ENCODE peak calls at places on chromosomes 6 and 20, in nine cellular contexts. W is osteocyte, X is foreskin keratinocyte, K is endothelial cell, A is AG04449, H is thyroid gland, F is H9, C is fibroblast of lung, E is heart right ventricle. Y is an unnamed sample.

GRCh38 chr20:9145142-9145541 is 76.3 kb downstream of the PLCB4 start:
- DNase-seq in C (no peak), E (no peak), K (no peak), F (no peak), H (no peak), X (no peak), W (no peak), A (no peak), Y (no peak)

GRCh38 chr6:81734081-81734480 is 18.4 kb downstream of the TENT5A start:
- DNase-seq in K (no peak), F (no peak), W (no peak), H (no peak), A (no peak), C (peak), X (no peak), E (no peak), Y (no peak)

GRCh38 chr6:35955071-35955470 is 34.2 kb upstream of the SRPK1 start:
- DNase-seq in F (no peak), W (no peak), H (no peak), E (no peak), X (no peak), A (no peak), K (no peak), C (no peak), Y (no peak)

GRCh38 chr6:170131351-170131750 is 159.5 kb downstream of the DLL1 start:
- DNase-seq in K (no peak), H (no peak), F (peak), C (no peak), W (peak), A (no peak), E (no peak), X (no peak), Y (no peak)

GRCh38 chr20:34581341-34582189 is 23.0 kb downstream of the MAP1LC3A start:
- DNase-seq in F (no peak), K (no peak), X (no peak), H (no peak), E (no peak), A (no peak), C (peak), W (peak), Y (no peak)

GRCh38 chr6:145551164-145551563 is 184.2 kb downstream of the EPM2A start:
- DNase-seq in W (no peak), C (no peak), H (no peak), E (no peak), X (no peak), F (no peak), A (no peak), K (no peak), Y (no peak)

GRCh38 chr6:121305957-121306607 is 28.2 kb downstream of the TBC1D32 start:
- DNase-seq in W (no peak), E (no peak), C (peak), A (no peak), K (no peak), X (no peak), H (no peak), F (no peak), Y (peak)

GRCh38 chr6:125869427-125869826 is 78.7 kb downstream of the NCOA7 start:
- DNase-seq in W (no peak), K (no peak), E (peak), F (no peak), C (no peak), X (no peak), A (no peak), H (no peak), Y (no peak)

GRCh38 chr6:57432919-57433684 is 115.7 kb downstream of the PRIM2 start:
- DNase-seq in W (no peak), E (no peak), X (no peak), F (no peak), K (no peak), A (no peak), C (peak), H (no peak), Y (no peak)

GRCh38 chr20:54340667-54341081 is 132.8 kb downstream of the PFDN4 start:
- DNase-seq in C (peak), K (no peak), X (no peak), F (no peak), W (no peak), E (no peak), A (peak), H (no peak), Y (no peak)

GRCh38 chr6:123908813-123909212 is 105.1 kb downstream of the NKAIN2 start:
- DNase-seq in K (no peak), F (no peak), W (no peak), C (no peak), A (no peak), H (no peak), X (no peak), E (no peak), Y (no peak)

GRCh38 chr6:143060806-143061596 is at the start of gene AIG1:
- DNase-seq in E (peak), F (peak), C (no peak), H (peak), A (no peak), W (peak), X (peak), K (peak), Y (no peak)

GRCh38 chr20:10060223-10060622 is 25.4 kb downstream of the ANKEF1 start:
- DNase-seq in K (no peak), A (no peak), E (no peak), X (no peak), W (no peak), F (no peak), H (peak), C (peak), Y (peak)

GRCh38 chr6:18126116-18126515 is 3.6 kb upstream of the NHLRC1 start:
- DNase-seq in K (no peak), A (no peak), H (no peak), E (no peak), W (no peak), F (no peak), C (peak), X (no peak), Y (no peak)

GRCh38 chr6:113347420-113347819 is 509.7 kb upstream of the MARCKS start:
- DNase-seq in H (no peak), W (no peak), F (no peak), K (no peak), X (no peak), C (peak), A (no peak), E (no peak), Y (no peak)

GRCh38 chr6:37569999-37570776 is 70.5 kb upstream of the CCDC167 start:
- DNase-seq in F (no peak), C (no peak), X (no peak), E (no peak), W (no peak), H (no peak), A (no peak), K (no peak), Y (no peak)

GRCh38 chr20:50303573-50304500 is 113.2 kb downstream of the CEBPB start:
- DNase-seq in K (no peak), E (peak), A (no peak), H (peak), C (peak), W (no peak), X (no peak), F (peak), Y (no peak)

GRCh38 chr6:165640767-165641166 is 22.3 kb downstream of the PDE10A start:
- DNase-seq in A (no peak), E (no peak), H (no peak), F (no peak), X (no peak), W (no peak), K (no peak), C (no peak), Y (no peak)

GRCh38 chr20:4956200-4956810 is 45.0 kb downstream of the SLC23A2 start:
- DNase-seq in F (no peak), H (no peak), C (peak), X (no peak), K (no peak), W (no peak), A (no peak), E (no peak), Y (no peak)

GRCh38 chr20:17895641-17896246 is 72.8 kb downstream of the SNX5 start:
- DNase-seq in F (no peak), K (no peak), H (no peak), C (no peak), E (peak), W (no peak), A (no peak), X (no peak), Y (no peak)

GRCh38 chr6:139027620-139028182 is 844 bp upstream of the ABRACL start:
- DNase-seq in F (peak), E (no peak), W (no peak), K (no peak), H (peak), C (peak), A (no peak), X (peak), Y (peak)

GRCh38 chr6:169328112-169328801 is 74.6 kb upstream of the THBS2 start:
- DNase-seq in K (no peak), A (no peak), C (peak), W (no peak), F (no peak), X (no peak), E (no peak), H (no peak), Y (no peak)

GRCh38 chr6:21928715-21929298 is 335.3 kb downstream of the SOX4 start:
- DNase-seq in E (no peak), W (no peak), K (no peak), A (no peak), X (no peak), F (no peak), C (no peak), H (no peak), Y (no peak)

GRCh38 chr20:56702931-56703840 is 74.1 kb downstream of the TFAP2C start:
- DNase-seq in F (no peak), K (no peak), W (no peak), H (no peak), C (no peak), X (no peak), E (no peak), A (no peak), Y (no peak)

GRCh38 chr6:15522856-15523529 is 139.8 kb downstream of the DTNBP1 start:
- DNase-seq in E (no peak), C (no peak), F (peak), H (no peak), X (no peak), W (peak), A (no peak), K (no peak), Y (no peak)

GRCh38 chr6:159304641-159305040 is 135.4 kb downstream of the FNDC1 start:
- DNase-seq in E (no peak), X (no peak), W (no peak), C (no peak), K (no peak), A (no peak), H (no peak), F (no peak), Y (no peak)

GRCh38 chr20:31833931-31834521 is 11.4 kb downstream of the FOXS1 start:
- DNase-seq in F (no peak), W (no peak), X (no peak), A (no peak), K (no peak), C (no peak), H (no peak), E (no peak), Y (no peak)

GRCh38 chr20:61640846-61641245 is 388.8 kb downstream of the CDH4 start:
- DNase-seq in X (no peak), A (no peak), H (no peak), W (no peak), C (no peak), E (no peak), F (no peak), K (no peak), Y (no peak)

GRCh38 chr6:157184202-157185015 is 138.9 kb downstream of the TMEM242 start:
- DNase-seq in E (peak), F (peak), A (no peak), X (no peak), K (peak), C (peak), W (no peak), H (peak), Y (peak)
- TF ChIP-seq CTCF in E (peak), F (peak), A (peak), X (peak), K (peak), C (peak), W (peak), H (peak), Y (peak)

DNA sequence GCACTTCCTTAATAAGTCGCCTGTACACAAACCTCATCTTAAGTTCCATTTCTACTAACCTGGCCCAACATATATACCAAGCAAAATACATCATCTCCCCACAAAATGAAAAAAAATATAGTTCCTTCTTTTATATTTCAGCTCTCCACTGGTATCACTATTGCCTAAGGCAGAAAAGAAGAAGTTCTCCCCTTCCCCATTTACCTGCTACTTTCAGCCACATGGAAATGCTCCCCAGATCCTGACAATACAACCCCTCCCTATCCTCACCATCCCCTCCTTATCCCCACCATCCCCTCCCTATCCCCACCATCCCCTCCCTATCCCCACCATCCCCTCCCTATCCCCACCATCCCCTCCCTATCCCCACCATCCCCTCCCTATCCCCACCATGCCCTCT is 175.7 kb downstream of the LINC00237 start:
- DNase-seq in C (no peak), X (no peak), H (no peak), E (no peak), F (no peak), A (no peak), K (no peak), W (no peak), Y (no peak)
- TF ChIP-seq CTCF in C (no peak), X (no peak), H (no peak), E (no peak), F (no peak), A (no peak), K (no peak), W (no peak), Y (no peak)

DNA sequence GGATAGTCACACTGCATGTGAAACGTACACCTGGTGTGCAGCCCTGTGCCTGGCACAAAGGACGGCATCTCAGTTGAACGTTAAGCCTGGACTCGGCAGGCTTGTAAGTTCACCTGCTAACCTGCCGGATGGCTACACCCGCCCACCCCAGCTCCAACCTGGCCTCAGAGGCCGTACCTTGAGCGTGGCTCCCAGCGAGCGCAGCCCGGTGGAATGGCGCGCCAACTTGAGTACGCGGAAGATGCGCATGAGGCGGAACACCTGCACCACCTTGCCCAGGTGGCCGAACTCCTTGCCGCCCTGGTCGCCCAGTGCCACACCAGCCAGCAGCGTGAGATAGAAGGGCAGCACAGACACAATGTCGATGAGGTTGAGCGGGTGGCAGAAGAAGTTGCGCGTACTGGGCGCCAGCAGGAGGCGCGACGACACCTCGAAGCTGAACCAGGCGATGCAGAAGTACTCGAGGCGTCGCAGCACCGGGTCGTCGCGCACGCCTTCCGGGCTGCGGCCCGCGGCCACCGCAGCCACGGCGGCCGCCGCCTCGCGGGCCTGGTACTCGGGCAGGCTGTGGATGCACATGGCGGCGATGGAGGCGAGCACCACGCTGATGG is 3.3 kb downstream of the KCNS1 start:
- DNase-seq in E (no peak), A (no peak), X (no peak), F (peak), C (peak), W (no peak), H (peak), K (peak), Y (no peak)
- TF ChIP-seq CTCF in E (no peak), A (peak), X (peak), F (no peak), C (peak), W (no peak), H (no peak), K (peak), Y (no peak)

GRCh38 chr6:28587746-28588075 is 62.0 kb downstream of the GPX5 start:
- DNase-seq in E (no peak), X (peak), F (no peak), A (no peak), C (no peak), W (no peak), H (no peak), K (no peak), Y (peak)

GRCh38 chr6:28586273-28586672 is 60.6 kb downstream of the GPX5 start:
- DNase-seq in C (no peak), K (no peak), E (no peak), X (peak), H (no peak), A (no peak), W (no peak), F (no peak), Y (no peak)

GRCh38 chr6:28583463-28583862 is 57.8 kb downstream of the GPX5 start:
- DNase-seq in X (no peak), K (no peak), H (no peak), F (no peak), E (no peak), W (no peak), C (no peak), A (no peak), Y (no peak)

GRCh38 chr6:28587011-28587745 is 61.5 kb downstream of the GPX5 start:
- DNase-seq in F (peak), W (no peak), A (no peak), K (peak), E (peak), H (peak), C (peak), X (peak), Y (peak)

DNA sequence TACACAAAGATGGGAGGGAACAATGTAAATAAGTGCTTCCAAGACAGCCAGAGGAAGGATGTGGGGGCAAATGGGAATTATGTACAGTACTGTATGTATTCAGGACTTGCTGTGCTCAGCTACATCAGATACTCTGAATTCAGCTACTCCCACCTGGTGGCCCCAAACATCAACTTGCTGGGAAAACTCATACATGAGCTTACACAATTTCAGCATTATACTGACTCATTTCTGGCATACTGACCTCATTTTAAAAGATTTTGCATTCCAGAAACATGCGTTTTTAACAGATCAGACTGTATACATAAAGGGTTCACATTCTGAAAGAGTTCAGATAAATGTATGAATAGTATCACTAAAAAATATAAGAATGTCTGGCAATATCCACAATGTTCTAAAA is 59.7 kb downstream of the GPX5 start:
- DNase-seq in E (no peak), K (no peak), H (no peak), A (no peak), C (peak), F (no peak), W (no peak), X (peak), Y (no peak)
- TF ChIP-seq CTCF in E (no peak), K (no peak), H (no peak), A (no peak), C (no peak), F (peak), W (no peak), X (peak), Y (no peak)

DNA sequence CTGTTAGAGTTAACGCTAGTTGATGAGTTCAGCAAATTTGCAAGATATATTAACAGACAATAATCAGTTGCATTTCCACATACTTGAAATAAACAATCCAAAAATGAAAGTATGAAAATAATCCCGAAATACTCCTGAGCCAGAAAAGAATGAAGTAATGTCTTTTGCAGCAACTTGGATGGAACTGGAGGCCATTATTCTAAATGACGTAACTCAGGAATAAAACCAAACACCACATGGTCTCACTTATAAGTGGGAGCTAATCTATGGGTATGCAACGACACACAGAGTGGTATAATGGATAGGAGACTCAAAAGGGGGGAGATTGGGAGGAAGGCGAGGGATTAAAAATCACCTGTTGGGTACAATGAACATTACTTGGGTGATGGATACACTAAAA is 872.9 kb upstream of the GJE1 start:
- DNase-seq in K (no peak), C (peak), W (no peak), E (no peak), F (no peak), X (no peak), A (no peak), H (no peak), Y (no peak)
- TF ChIP-seq CTCF in K (no peak), C (no peak), W (no peak), E (no peak), F (no peak), X (no peak), A (no peak), H (no peak), Y (no peak)

GRCh38 chr6:84967965-84968364 is 203.6 kb upstream of the TBX18 start:
- DNase-seq in A (no peak), C (no peak), W (no peak), H (no peak), E (no peak), K (no peak), X (no peak), F (no peak), Y (no peak)

GRCh38 chr6:84967389-84967788 is 203.0 kb upstream of the TBX18 start:
- DNase-seq in W (no peak), F (peak), C (peak), X (no peak), H (no peak), A (no peak), K (peak), E (no peak), Y (peak)
- TF ChIP-seq CTCF in W (peak), F (peak), C (peak), X (peak), H (no peak), A (peak), K (no peak), E (no peak), Y (peak)